ENCODE peak calls at places on chromosomes 2 and 18, in four cellular contexts. One of them, this sample, is unnamed.
A peak's percentile ranks its signal among the peaks of the same experiment; 100 is the strongest.

GRCh38 chr2:160423141-160423540 is 70.5 kb downstream of the RBMS1 start:
- DNase-seq in K562: no peak
- DNase-seq in WTC11: no peak
- DNase-seq in SK-N-SH: no peak
- DNase-seq in this sample: no peak

GRCh38 chr2:232653441-232653840 is 20.0 kb downstream of the EFHD1 start:
- DNase-seq in WTC11: no peak
- DNase-seq in SK-N-SH: no peak
- DNase-seq in K562: no peak
- DNase-seq in this sample: no peak

GRCh38 chr2:175903384-175903936 is 98.6 kb downstream of the LNPK start:
- DNase-seq in SK-N-SH: no peak
- DNase-seq in WTC11: no peak
- DNase-seq in K562: no peak
- DNase-seq in this sample: no peak

GRCh38 chr2:51510298-51510697 is 478.4 kb upstream of the NRXN1 start:
- DNase-seq in K562: no peak
- DNase-seq in WTC11: no peak
- DNase-seq in SK-N-SH: no peak
- DNase-seq in this sample: no peak

GRCh38 chr2:16226942-16227664 is 286.8 kb downstream of the MYCN start:
- DNase-seq in WTC11: no peak
- DNase-seq in SK-N-SH: no peak
- DNase-seq in K562: no peak
- DNase-seq in this sample: no peak

GRCh38 chr2:132776271-132776670 is 106.3 kb upstream of the LYPD1 start:
- DNase-seq in WTC11: no peak
- DNase-seq in SK-N-SH: no peak
- DNase-seq in K562: no peak
- DNase-seq in this sample: no peak

GRCh38 chr2:36329251-36329650 is 26.3 kb upstream of the CRIM1 start:
- DNase-seq in SK-N-SH: no peak
- DNase-seq in K562: no peak
- DNase-seq in WTC11: no peak
- DNase-seq in this sample: no peak

GRCh38 chr2:29405266-29405665 is 290.1 kb downstream of the CLIP4 start:
- DNase-seq in WTC11: no peak
- DNase-seq in K562: no peak
- DNase-seq in SK-N-SH: no peak
- DNase-seq in this sample: no peak

GRCh38 chr2:28321426-28321825 is 71.2 kb upstream of the FOSL2 start:
- DNase-seq in WTC11: no peak
- DNase-seq in K562: no peak
- DNase-seq in SK-N-SH: no peak
- DNase-seq in this sample: no peak

GRCh38 chr18:21074336-21075323 is 37.0 kb downstream of the ROCK1 start:
- DNase-seq in WTC11: no peak
- DNase-seq in K562: no peak
- DNase-seq in SK-N-SH: no peak
- DNase-seq in this sample: no peak

GRCh38 chr2:180614776-180615175 is 365.6 kb upstream of the UBE2E3 start:
- DNase-seq in SK-N-SH: no peak
- DNase-seq in WTC11: no peak
- DNase-seq in K562: no peak
- DNase-seq in this sample: no peak

GRCh38 chr2:58207189-58207588 is 33.9 kb downstream of the FANCL start:
- DNase-seq in K562: no peak
- DNase-seq in SK-N-SH: no peak
- DNase-seq in WTC11: no peak
- DNase-seq in this sample: no peak

GRCh38 chr2:23434721-23435121 is 49.7 kb downstream of the KLHL29 start:
- DNase-seq in K562: no peak
- DNase-seq in WTC11: no peak
- DNase-seq in SK-N-SH: no peak
- DNase-seq in this sample: no peak

GRCh38 chr2:213224366-213224765 is 59.9 kb upstream of the SPAG16 start:
- DNase-seq in WTC11: no peak
- DNase-seq in K562: no peak
- DNase-seq in SK-N-SH: no peak
- DNase-seq in this sample: no peak

GRCh38 chr2:229071292-229071976 is 199.7 kb downstream of the PID1 start:
- DNase-seq in SK-N-SH: no peak
- DNase-seq in WTC11: no peak
- DNase-seq in K562: no peak
- DNase-seq in this sample: no peak

GRCh38 chr2:21161832-21162614 is 38.3 kb downstream of the TDRD15 start:
- DNase-seq in WTC11: no peak
- DNase-seq in K562: no peak
- DNase-seq in SK-N-SH: no peak
- DNase-seq in this sample: no peak

DNA sequence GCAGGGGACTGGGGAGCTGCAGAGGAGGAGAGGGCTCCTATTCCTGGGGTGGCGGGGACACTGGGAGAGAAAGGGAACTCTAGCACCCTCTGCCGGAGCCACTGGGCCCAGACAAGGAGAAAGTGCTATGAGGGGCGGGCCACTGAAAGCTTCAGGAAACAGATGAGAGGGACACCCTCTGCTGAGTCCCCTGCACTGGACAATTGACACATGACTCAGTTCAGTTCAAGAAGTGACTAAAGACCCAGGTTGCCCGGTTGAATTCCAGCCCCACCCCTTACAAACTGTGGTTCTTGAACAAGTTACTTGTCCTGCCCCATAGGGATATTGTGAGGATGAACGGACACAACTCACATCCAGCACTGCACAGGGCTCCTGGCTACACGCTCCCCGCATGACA is 5.0 kb downstream of the RUFY4 start:
- DNase-seq in SK-N-SH: no peak
- DNase-seq in WTC11: peak; percentile 77
- DNase-seq in K562: peak; percentile 46
- DNase-seq in this sample: peak; percentile 86
- TF ChIP-seq TEAD4 in SK-N-SH: no peak
- TF ChIP-seq TEAD4 in WTC11: no peak
- TF ChIP-seq TEAD4 in K562: no peak
- TF ChIP-seq TEAD4 in this sample: no peak

GRCh38 chr18:32754508-32755263 is 18.1 kb downstream of the KLHL14 start:
- DNase-seq in K562: no peak
- DNase-seq in WTC11: no peak
- DNase-seq in SK-N-SH: no peak
- DNase-seq in this sample: no peak
- TF ChIP-seq TEAD4 in K562: no peak
- TF ChIP-seq TEAD4 in WTC11: no peak
- TF ChIP-seq TEAD4 in SK-N-SH: no peak
- TF ChIP-seq TEAD4 in this sample: no peak

GRCh38 chr2:11865820-11866219 is 119.4 kb downstream of the LPIN1 start:
- DNase-seq in SK-N-SH: no peak
- DNase-seq in K562: no peak
- DNase-seq in WTC11: no peak
- DNase-seq in this sample: no peak

GRCh38 chr2:11864724-11865123 is 118.3 kb downstream of the LPIN1 start:
- DNase-seq in SK-N-SH: no peak
- DNase-seq in WTC11: no peak
- DNase-seq in K562: no peak
- DNase-seq in this sample: no peak

GRCh38 chr2:11863513-11864328 is 117.3 kb downstream of the LPIN1 start:
- DNase-seq in K562: peak; percentile 90
- DNase-seq in WTC11: peak; percentile 86
- DNase-seq in SK-N-SH: peak; percentile 92
- DNase-seq in this sample: peak; percentile 88

GRCh38 chr2:11866358-11867335 is 120.2 kb downstream of the LPIN1 start:
- DNase-seq in K562: no peak
- DNase-seq in WTC11: no peak
- DNase-seq in SK-N-SH: no peak
- DNase-seq in this sample: no peak

DNA sequence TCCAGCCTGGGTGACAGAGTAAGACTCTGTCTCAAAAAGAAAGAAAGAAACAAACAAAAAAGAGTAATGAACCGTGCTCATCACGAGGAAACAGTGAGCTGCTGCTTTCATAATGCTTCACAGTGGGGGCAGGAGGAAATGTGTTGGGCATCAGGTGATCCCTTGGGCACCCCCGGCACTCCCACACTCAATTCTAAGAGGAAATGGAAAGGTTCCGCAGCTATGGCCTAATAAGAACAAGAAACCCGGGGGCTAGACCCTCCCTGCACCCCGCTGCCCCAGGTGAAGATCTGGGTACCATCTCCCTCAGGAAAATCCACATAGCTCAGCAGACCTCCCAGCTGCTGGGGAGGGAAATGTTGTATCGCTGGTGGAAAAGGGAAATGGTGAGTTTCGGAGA is 118.9 kb downstream of the LPIN1 start:
- DNase-seq in K562: no peak
- DNase-seq in SK-N-SH: no peak
- DNase-seq in WTC11: no peak
- DNase-seq in this sample: no peak
- TF ChIP-seq TEAD4 in K562: no peak
- TF ChIP-seq TEAD4 in SK-N-SH: no peak
- TF ChIP-seq TEAD4 in WTC11: no peak
- TF ChIP-seq TEAD4 in this sample: no peak

GRCh38 chr18:34158881-34159690 is 65.6 kb downstream of the NOL4 start:
- DNase-seq in K562: no peak
- DNase-seq in WTC11: peak; percentile 88
- DNase-seq in SK-N-SH: peak; percentile 87
- DNase-seq in this sample: peak; percentile 85
- TF ChIP-seq TEAD4 in K562: no peak
- TF ChIP-seq TEAD4 in WTC11: no peak
- TF ChIP-seq TEAD4 in SK-N-SH: no peak
- TF ChIP-seq TEAD4 in this sample: no peak

GRCh38 chr2:43032248-43032893 is 194.0 kb downstream of the ZFP36L2 start:
- DNase-seq in SK-N-SH: no peak
- DNase-seq in WTC11: no peak
- DNase-seq in K562: no peak
- DNase-seq in this sample: no peak
- TF ChIP-seq TEAD4 in SK-N-SH: no peak
- TF ChIP-seq TEAD4 in WTC11: no peak
- TF ChIP-seq TEAD4 in K562: no peak
- TF ChIP-seq TEAD4 in this sample: no peak

DNA sequence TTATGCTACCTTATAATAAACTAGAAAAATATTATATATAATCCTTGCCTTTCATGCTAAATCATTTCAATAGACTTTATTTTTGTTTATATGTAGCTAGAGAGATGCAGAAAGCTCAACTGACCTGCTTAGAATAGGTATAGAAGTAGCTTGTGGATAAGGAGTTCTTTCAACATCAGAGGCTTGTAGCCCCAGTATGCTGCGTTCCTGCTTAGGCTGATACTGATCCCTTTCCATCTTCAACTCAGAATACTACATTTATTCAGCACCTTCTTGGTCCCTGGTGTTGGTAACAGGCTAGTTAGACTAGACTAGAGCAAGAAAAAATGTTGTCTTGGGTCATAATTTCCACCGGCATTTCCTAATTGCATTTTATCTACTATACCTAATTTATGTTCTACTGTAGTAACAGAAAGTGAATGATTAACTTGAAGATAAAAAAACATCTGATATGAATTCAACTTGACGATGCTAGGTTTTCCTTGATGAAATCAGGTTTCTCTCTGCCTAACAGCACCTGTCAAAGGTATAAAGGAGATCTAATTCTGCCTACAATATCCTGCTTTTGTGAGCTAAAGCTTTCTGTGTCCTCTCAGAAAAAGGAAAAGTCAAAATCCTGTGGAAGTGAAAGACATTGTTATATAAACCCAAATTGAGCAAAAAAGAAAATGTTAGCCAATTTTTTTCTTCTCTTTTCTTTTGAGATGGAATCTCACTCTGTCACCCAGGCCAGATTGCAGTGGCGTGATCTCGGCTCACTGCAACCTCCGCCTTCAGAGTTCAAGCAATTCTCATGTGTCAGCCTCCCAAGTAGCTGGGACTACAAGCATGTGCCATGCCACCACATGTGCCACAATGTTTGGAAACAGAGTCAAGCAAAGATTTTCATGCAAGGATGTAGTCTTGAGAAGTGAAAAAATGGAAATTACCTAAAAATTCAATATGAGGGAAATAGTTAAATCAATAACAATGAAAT is 5.8 kb downstream of the PECR start:
- DNase-seq in SK-N-SH: no peak
- DNase-seq in K562: no peak
- DNase-seq in WTC11: no peak
- DNase-seq in this sample: no peak
- TF ChIP-seq TEAD4 in SK-N-SH: no peak
- TF ChIP-seq TEAD4 in K562: no peak
- TF ChIP-seq TEAD4 in WTC11: no peak
- TF ChIP-seq TEAD4 in this sample: no peak

GRCh38 chr2:86046985-86047384 is 58.7 kb downstream of the POLR1A start:
- DNase-seq in WTC11: no peak
- DNase-seq in SK-N-SH: no peak
- DNase-seq in K562: no peak
- DNase-seq in this sample: no peak
- TF ChIP-seq TEAD4 in WTC11: no peak
- TF ChIP-seq TEAD4 in SK-N-SH: no peak
- TF ChIP-seq TEAD4 in K562: no peak
- TF ChIP-seq TEAD4 in this sample: no peak

This sample was measured in H1.